ENCODE peak calls at places on chromosomes 1 and 21, in seven cellular contexts. E, D, Q, S, V, U and P are unnamed samples.

GRCh38 chr1:244653439-244654283 is 735 bp downstream of the DESI2 start:
- DNase-seq in E (no peak), D (no peak), Q (no peak), S (no peak), V (peak), U (no peak), P (no peak)

GRCh38 chr1:234639968-234640367 is 30.0 kb upstream of the IRF2BP2 start:
- DNase-seq in E (no peak), D (no peak), Q (no peak), S (no peak), V (no peak), U (no peak), P (no peak)

GRCh38 chr1:209224886-209225285 is 358.6 kb upstream of the CAMK1G start:
- DNase-seq in E (no peak), D (no peak), Q (no peak), S (no peak), V (no peak), U (no peak), P (no peak)

GRCh38 chr1:93960641-93961147 is 51.5 kb upstream of the GCLM start:
- DNase-seq in E (no peak), D (no peak), Q (no peak), S (no peak), V (peak), U (no peak), P (no peak)

GRCh38 chr1:53754484-53755312 is 15.7 kb upstream of the GLIS1 start:
- DNase-seq in E (no peak), D (no peak), Q (no peak), S (peak), V (peak), U (peak), P (no peak)

GRCh38 chr1:65235867-65236805 is 73.2 kb upstream of the DNAJC6 start:
- DNase-seq in E (no peak), D (no peak), Q (no peak), S (peak), V (peak), U (peak), P (no peak)

GRCh38 chr1:246008256-246008901 is 498.7 kb downstream of the SMYD3 start:
- DNase-seq in E (no peak), D (no peak), Q (no peak), S (no peak), V (no peak), U (no peak), P (no peak)

GRCh38 chr21:31316488-31317169 is 27.4 kb downstream of the TIAM1 start:
- DNase-seq in E (no peak), D (no peak), Q (no peak), S (no peak), V (no peak), U (no peak), P (no peak)

GRCh38 chr1:186154651-186155050 is 220.4 kb downstream of the TPR start:
- DNase-seq in E (no peak), D (no peak), Q (no peak), S (no peak), V (no peak), U (no peak), P (no peak)

GRCh38 chr1:172537827-172538391 is 5.0 kb downstream of the SUCO start:
- DNase-seq in E (no peak), D (no peak), Q (no peak), S (no peak), V (no peak), U (peak), P (no peak)

GRCh38 chr1:10716840-10717239 is 79.6 kb downstream of the CASZ1 start:
- DNase-seq in E (no peak), D (no peak), Q (no peak), S (no peak), V (no peak), U (no peak), P (no peak)

GRCh38 chr1:119435061-119435460 is 20.1 kb downstream of the HSD3B2 start:
- DNase-seq in E (no peak), D (no peak), Q (no peak), S (no peak), V (no peak), U (no peak), P (no peak)

GRCh38 chr1:119438761-119439160 is 23.8 kb downstream of the HSD3B2 start:
- DNase-seq in E (no peak), D (no peak), Q (no peak), S (no peak), V (no peak), U (no peak), P (no peak)

GRCh38 chr1:119442756-119443155 is 27.8 kb downstream of the HSD3B2 start:
- DNase-seq in E (no peak), D (no peak), Q (no peak), S (no peak), V (no peak), U (no peak), P (no peak)

GRCh38 chr1:119440908-119441307 is 26.0 kb downstream of the HSD3B2 start:
- DNase-seq in E (no peak), D (no peak), Q (no peak), S (no peak), V (no peak), U (no peak), P (no peak)
- TF ChIP-seq TAF1 in E (no peak), D (no peak), Q (no peak), S (no peak), V (no peak), U (no peak), P (no peak)

DNA sequence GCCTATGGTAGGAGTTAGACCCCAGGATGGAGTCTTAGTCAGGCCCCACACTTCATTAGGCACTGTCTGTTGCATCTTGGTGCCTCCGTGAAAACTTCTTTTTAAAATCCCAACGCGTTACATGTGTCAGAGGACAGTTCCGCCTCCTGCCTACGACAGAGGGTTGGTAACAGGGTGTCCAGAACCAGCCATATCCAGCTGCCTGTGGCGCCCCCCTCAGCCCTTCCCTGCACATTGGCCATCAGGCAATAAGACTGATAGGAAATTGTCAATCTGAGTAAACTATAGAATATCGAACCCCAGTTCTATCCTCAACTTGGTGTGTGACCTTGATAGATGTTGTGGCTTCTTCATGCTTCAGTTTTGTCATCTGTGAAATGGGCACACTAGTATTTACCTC is 108.6 kb upstream of the CSF3R start:
- DNase-seq in E (no peak), D (no peak), Q (no peak), S (no peak), V (no peak), U (no peak), P (no peak)
- TF ChIP-seq TAF1 in E (no peak), D (no peak), Q (no peak), S (no peak), V (no peak), U (no peak), P (no peak)

GRCh38 chr1:60130703-60131102 is 57.1 kb upstream of the C1orf87 start:
- DNase-seq in E (no peak), D (no peak), Q (no peak), S (no peak), V (no peak), U (no peak), P (no peak)

GRCh38 chr1:60132108-60132507 is 58.5 kb upstream of the C1orf87 start:
- DNase-seq in E (no peak), D (no peak), Q (no peak), S (no peak), V (no peak), U (no peak), P (no peak)

GRCh38 chr1:60134706-60135105 is 61.1 kb upstream of the C1orf87 start:
- DNase-seq in E (no peak), D (no peak), Q (no peak), S (no peak), V (no peak), U (no peak), P (no peak)

GRCh38 chr1:60133848-60134247 is 60.3 kb upstream of the C1orf87 start:
- DNase-seq in E (no peak), D (no peak), Q (no peak), S (no peak), V (no peak), U (no peak), P (no peak)

GRCh38 chr1:60132985-60133673 is 59.6 kb upstream of the C1orf87 start:
- DNase-seq in E (no peak), D (no peak), Q (no peak), S (no peak), V (no peak), U (peak), P (no peak)
- TF ChIP-seq TAF1 in E (no peak), D (no peak), Q (no peak), S (no peak), V (no peak), U (no peak), P (no peak)

GRCh38 chr1:27940870-27941269 is 6.1 kb downstream of the SMPDL3B start:
- DNase-seq in E (no peak), D (no peak), Q (no peak), S (no peak), V (no peak), U (peak), P (no peak)
- TF ChIP-seq TAF1 in E (no peak), D (no peak), Q (no peak), S (no peak), V (no peak), U (no peak), P (no peak)

DNA sequence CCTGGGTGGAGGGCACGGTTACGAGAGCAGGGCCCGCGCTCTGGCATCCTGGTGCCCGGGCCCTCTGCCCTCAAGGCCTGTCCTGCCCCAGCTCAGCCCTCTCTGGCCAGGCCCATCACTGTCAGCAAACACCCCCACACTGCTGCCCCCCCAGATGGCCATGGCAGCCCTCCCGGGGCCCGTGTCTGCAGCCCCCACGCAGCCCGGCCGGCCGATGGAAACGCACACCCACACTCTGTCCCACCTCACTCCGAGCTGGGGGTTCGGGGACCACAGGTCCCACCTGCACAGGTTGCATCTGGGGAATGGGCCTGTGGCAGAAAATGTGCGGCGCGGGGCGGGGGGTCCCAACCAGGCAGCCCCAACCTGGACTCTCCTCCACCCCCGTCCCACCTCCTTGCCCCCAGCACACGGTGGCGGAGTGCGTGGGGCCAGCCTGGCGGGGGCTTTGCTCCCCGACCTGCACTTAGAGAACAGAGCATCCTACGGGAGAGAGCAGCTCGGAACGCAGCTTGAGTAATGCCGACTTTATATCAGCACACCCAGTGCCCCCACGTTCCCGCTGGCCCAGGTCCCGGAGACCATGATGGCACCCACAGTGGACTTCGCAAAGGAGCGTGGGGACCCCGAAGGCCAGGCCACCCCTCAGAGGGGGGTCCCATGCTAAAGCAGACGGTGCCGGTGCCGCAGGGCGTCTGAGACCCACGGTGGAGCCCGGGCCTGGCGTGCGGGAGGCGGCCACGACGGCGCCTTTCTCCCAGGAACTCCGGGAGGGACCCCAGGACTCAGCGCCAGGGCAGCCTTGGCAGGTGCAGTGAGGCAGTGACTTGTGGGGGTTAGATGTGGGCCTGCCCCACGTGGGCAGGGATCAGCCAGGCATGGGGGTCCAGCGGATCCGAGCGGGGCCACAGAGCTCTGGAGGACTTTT is 7.5 kb upstream of the RNF223 start:
- DNase-seq in E (peak), D (no peak), Q (peak), S (no peak), V (no peak), U (peak), P (peak)
- TF ChIP-seq TAF1 in E (no peak), D (no peak), Q (no peak), S (no peak), V (no peak), U (no peak), P (no peak)

GRCh38 chr1:56024155-56024554 is 555.2 kb downstream of the PLPP3 start:
- DNase-seq in E (no peak), D (no peak), Q (no peak), S (no peak), V (no peak), U (no peak), P (no peak)
- TF ChIP-seq TAF1 in E (no peak), D (no peak), Q (no peak), S (no peak), V (no peak), U (no peak), P (no peak)

DNA sequence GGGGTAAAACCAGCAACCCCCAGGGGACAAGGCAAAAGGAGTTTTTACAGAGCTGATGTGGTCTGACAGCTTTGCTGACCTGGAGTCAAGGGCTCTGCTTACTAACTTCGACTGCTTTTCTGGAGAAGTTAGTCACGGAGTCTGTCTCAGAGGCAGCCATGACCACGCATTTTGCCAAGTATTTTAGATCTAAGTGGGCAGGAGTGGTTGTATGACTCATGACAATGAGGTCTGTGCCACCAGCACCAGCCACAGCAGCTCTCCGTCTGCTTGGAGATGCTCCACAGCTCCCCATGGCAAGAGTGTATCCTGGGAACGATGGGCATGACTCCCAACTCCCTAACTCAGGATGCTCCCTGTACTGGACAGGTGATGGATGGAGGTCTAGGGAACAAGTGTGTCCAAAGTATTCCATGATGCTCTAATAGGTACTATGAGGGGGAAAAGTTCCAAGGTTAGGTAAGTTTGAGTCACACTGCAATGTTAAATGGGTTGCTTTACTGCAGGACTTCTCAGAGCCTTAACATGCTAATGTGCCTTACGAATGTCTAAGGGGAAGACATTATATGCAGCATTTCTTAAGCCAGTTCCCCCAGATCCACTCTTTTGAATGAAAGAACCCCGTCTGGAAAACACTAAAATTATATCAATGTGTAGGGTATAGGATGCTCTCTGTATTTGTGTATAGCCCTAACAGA is 359.0 kb downstream of the HHAT start:
- DNase-seq in E (no peak), D (no peak), Q (no peak), S (no peak), V (no peak), U (no peak), P (no peak)
- TF ChIP-seq TAF1 in E (no peak), D (no peak), Q (no peak), S (no peak), V (no peak), U (no peak), P (no peak)

GRCh38 chr1:233038581-233038980 is 88.2 kb downstream of the NTPCR start:
- DNase-seq in E (no peak), D (no peak), Q (no peak), S (no peak), V (no peak), U (peak), P (no peak)

GRCh38 chr1:233032916-233033315 is 82.5 kb downstream of the NTPCR start:
- DNase-seq in E (no peak), D (no peak), Q (no peak), S (no peak), V (no peak), U (no peak), P (no peak)

GRCh38 chr1:233034845-233035244 is 84.4 kb downstream of the NTPCR start:
- DNase-seq in E (no peak), D (no peak), Q (no peak), S (no peak), V (no peak), U (no peak), P (no peak)

GRCh38 chr1:233033366-233033765 is 83.0 kb downstream of the NTPCR start:
- DNase-seq in E (no peak), D (no peak), Q (no peak), S (no peak), V (no peak), U (no peak), P (no peak)
- TF ChIP-seq TAF1 in E (no peak), D (no peak), Q (no peak), S (no peak), V (no peak), U (no peak), P (no peak)

DNA sequence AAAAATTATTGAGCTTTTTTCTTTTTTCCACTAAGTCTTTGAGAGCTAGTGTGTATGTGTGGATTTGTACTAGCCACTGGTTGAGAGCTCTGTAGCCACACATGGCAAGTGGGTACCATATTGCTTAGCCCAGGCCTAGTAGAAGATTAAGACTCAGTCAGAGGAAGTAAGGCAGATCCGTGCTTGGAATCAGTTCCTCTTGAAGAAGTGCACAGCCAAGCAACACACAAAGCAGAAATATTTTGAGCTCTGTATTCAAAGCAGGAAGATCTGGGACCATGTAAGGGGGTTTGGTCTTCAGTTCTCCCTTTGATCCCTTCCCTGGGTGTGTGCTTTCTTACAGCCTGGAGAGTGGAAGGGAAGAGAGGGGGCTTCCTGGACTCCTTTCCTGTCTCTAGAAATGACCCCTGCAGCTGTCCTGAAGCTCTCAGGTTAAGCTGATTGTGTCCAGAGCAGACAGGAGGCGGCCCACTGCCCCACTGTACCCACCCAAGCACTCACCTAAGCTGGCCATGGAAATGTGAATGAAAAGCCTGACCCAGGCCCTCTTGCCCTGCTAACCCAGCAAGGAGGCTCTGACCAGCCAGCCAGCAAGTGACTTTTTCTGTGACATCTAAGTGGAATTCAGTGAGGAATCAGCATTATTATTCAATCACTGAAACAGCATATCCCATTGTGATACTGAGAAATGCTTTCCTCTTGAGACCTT is 3.6 kb downstream of the ETS2 start:
- DNase-seq in E (peak), D (no peak), Q (no peak), S (no peak), V (no peak), U (no peak), P (no peak)
- TF ChIP-seq TAF1 in E (no peak), D (no peak), Q (no peak), S (no peak), V (no peak), U (no peak), P (no peak)

GRCh38 chr21:25362375-25363267 is 244.7 kb downstream of the MRPL39 start:
- DNase-seq in E (no peak), D (no peak), Q (no peak), S (no peak), V (no peak), U (no peak), P (no peak)

GRCh38 chr21:25359724-25360123 is 247.6 kb downstream of the MRPL39 start:
- DNase-seq in E (no peak), D (no peak), Q (no peak), S (no peak), V (no peak), U (no peak), P (no peak)

GRCh38 chr21:25361097-25361496 is 246.2 kb downstream of the MRPL39 start:
- DNase-seq in E (no peak), D (no peak), Q (no peak), S (no peak), V (no peak), U (no peak), P (no peak)

GRCh38 chr21:25361765-25362164 is 245.5 kb downstream of the MRPL39 start:
- DNase-seq in E (no peak), D (no peak), Q (no peak), S (no peak), V (no peak), U (no peak), P (no peak)

GRCh38 chr21:25360593-25360992 is 246.7 kb downstream of the MRPL39 start:
- DNase-seq in E (no peak), D (no peak), Q (no peak), S (no peak), V (no peak), U (no peak), P (no peak)
- TF ChIP-seq TAF1 in E (no peak), D (no peak), Q (no peak), S (no peak), V (no peak), U (no peak), P (no peak)